ENCODE peak calls at places on chromosomes 5 and 9, in four cellular contexts. One of them, this sample, is unnamed.

GRCh38 chr5:178336889-178337785 is 104.5 kb upstream of the PHYKPL start:
- DNase-seq in MM.1S: no peak
- DNase-seq in mammary epithelial cell: no peak
- DNase-seq in kidney: peak
- DNase-seq in this sample: no peak

GRCh38 chr9:136336156-136336860 is 9.0 kb downstream of the GPSM1 start:
- DNase-seq in MM.1S: no peak
- DNase-seq in mammary epithelial cell: no peak
- DNase-seq in kidney: no peak
- DNase-seq in this sample: peak

GRCh38 chr9:76734716-76735115 is 29.5 kb upstream of the PCA3 start:
- DNase-seq in MM.1S: no peak
- DNase-seq in mammary epithelial cell: no peak
- DNase-seq in kidney: no peak
- DNase-seq in this sample: no peak

GRCh38 chr5:61342066-61342465 is 10.0 kb downstream of the ZSWIM6 start:
- DNase-seq in MM.1S: no peak
- DNase-seq in mammary epithelial cell: peak
- DNase-seq in kidney: no peak
- DNase-seq in this sample: no peak

GRCh38 chr9:18907927-18908625 is 124.9 kb downstream of the SAXO1 start:
- DNase-seq in MM.1S: no peak
- DNase-seq in mammary epithelial cell: no peak
- DNase-seq in kidney: no peak
- DNase-seq in this sample: no peak

GRCh38 chr5:43019615-43020293 is 20.4 kb downstream of the ANXA2R start:
- DNase-seq in MM.1S: peak
- DNase-seq in mammary epithelial cell: no peak
- DNase-seq in kidney: peak
- DNase-seq in this sample: peak

GRCh38 chr5:40273936-40274335 is 405.8 kb upstream of the PTGER4 start:
- DNase-seq in MM.1S: no peak
- DNase-seq in mammary epithelial cell: no peak
- DNase-seq in kidney: no peak
- DNase-seq in this sample: peak

GRCh38 chr9:113888976-113889375 is 12.9 kb downstream of the ZNF618 start:
- DNase-seq in MM.1S: no peak
- DNase-seq in mammary epithelial cell: no peak
- DNase-seq in kidney: no peak
- DNase-seq in this sample: no peak

GRCh38 chr5:38783011-38783551 is 62.7 kb upstream of the OSMR start:
- DNase-seq in MM.1S: no peak
- DNase-seq in mammary epithelial cell: peak
- DNase-seq in kidney: no peak
- DNase-seq in this sample: peak

GRCh38 chr5:130282044-130282443 is 377.8 kb downstream of the CHSY3 start:
- DNase-seq in MM.1S: no peak
- DNase-seq in mammary epithelial cell: peak
- DNase-seq in kidney: no peak
- DNase-seq in this sample: peak

GRCh38 chr5:122120957-122121356 is 8.4 kb upstream of the ZNF474 start:
- DNase-seq in MM.1S: no peak
- DNase-seq in mammary epithelial cell: peak
- DNase-seq in kidney: no peak
- DNase-seq in this sample: peak

GRCh38 chr5:133457439-133457838 is 154.9 kb downstream of the FSTL4 start:
- DNase-seq in MM.1S: no peak
- DNase-seq in mammary epithelial cell: no peak
- DNase-seq in kidney: no peak
- DNase-seq in this sample: no peak

GRCh38 chr9:135508211-135508820 is 7.8 kb downstream of the MRPS2 start:
- DNase-seq in MM.1S: no peak
- DNase-seq in mammary epithelial cell: no peak
- DNase-seq in kidney: no peak
- DNase-seq in this sample: no peak

GRCh38 chr5:171537463-171537862 is 118.0 kb downstream of the FGF18 start:
- DNase-seq in MM.1S: no peak
- DNase-seq in mammary epithelial cell: no peak
- DNase-seq in kidney: no peak
- DNase-seq in this sample: no peak

GRCh38 chr5:68047035-68047434 is 168.5 kb upstream of the PIK3R1 start:
- DNase-seq in MM.1S: no peak
- DNase-seq in mammary epithelial cell: peak
- DNase-seq in kidney: no peak
- DNase-seq in this sample: peak

GRCh38 chr5:757931-758697 is 26.4 kb downstream of the ZDHHC11B start:
- DNase-seq in MM.1S: no peak
- DNase-seq in mammary epithelial cell: no peak
- DNase-seq in kidney: peak
- DNase-seq in this sample: no peak
- H3K27ac ChIP-seq in MM.1S: no peak
- H3K27ac ChIP-seq in mammary epithelial cell: no peak
- H3K27ac ChIP-seq in kidney: no peak
- H3K27ac ChIP-seq in this sample: no peak

GRCh38 chr9:5773324-5773999 is 59.5 kb downstream of the ERMP1 start:
- DNase-seq in MM.1S: no peak
- DNase-seq in mammary epithelial cell: no peak
- DNase-seq in kidney: no peak
- DNase-seq in this sample: no peak
- TF ChIP-seq CTCF in MM.1S: peak
- TF ChIP-seq CTCF in mammary epithelial cell: no peak
- TF ChIP-seq CTCF in kidney: no peak
- TF ChIP-seq CTCF in this sample: peak

DNA sequence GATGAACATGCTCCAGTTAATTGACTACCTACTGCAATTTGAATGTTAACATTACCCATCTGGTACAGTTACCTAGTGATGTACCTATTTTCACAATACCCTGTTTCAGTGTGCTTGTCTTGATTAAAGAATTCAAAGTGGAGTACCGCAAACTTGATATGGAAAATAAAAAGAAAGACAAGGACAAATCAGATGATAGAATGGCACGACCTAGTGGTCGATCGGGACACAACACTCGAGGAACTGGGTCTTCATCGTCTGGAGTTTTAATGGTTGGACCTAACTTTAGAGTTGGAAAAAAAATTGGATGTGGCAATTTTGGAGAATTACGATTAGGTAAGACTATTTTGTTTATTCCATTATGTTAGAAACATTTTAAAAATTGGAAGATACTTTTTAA is 33.5 kb downstream of the CSNK1G3 start:
- DNase-seq in MM.1S: peak
- DNase-seq in mammary epithelial cell: no peak
- DNase-seq in kidney: no peak
- DNase-seq in this sample: no peak
- H3K4me3 ChIP-seq in MM.1S: no peak
- H3K4me3 ChIP-seq in mammary epithelial cell: no peak
- H3K4me3 ChIP-seq in kidney: no peak
- H3K4me3 ChIP-seq in this sample: no peak

DNA sequence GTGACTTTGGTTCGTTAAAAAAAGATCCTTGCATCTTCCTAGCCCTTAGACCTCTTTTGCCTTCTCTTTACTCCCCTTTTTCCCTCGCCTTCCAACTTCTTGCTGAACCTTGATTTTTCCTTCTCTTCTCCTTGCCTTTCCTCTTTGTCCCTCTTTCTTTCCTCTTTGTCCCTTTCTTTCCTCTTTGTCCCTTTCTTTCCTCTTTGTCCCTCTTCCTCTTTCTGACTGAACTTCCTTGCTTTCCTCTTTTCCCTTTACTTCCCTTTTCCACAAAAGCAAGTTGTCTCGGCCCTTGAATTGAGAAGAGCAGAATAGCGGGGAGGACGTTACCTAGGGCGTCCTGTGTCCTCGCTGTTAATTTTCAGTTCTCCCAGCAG is 1.4 kb upstream of the MLLT3 start:
- DNase-seq in MM.1S: no peak
- DNase-seq in mammary epithelial cell: no peak
- DNase-seq in kidney: no peak
- DNase-seq in this sample: no peak
- H3K27ac ChIP-seq in MM.1S: peak
- H3K27ac ChIP-seq in mammary epithelial cell: no peak
- H3K27ac ChIP-seq in kidney: no peak
- H3K27ac ChIP-seq in this sample: no peak

DNA sequence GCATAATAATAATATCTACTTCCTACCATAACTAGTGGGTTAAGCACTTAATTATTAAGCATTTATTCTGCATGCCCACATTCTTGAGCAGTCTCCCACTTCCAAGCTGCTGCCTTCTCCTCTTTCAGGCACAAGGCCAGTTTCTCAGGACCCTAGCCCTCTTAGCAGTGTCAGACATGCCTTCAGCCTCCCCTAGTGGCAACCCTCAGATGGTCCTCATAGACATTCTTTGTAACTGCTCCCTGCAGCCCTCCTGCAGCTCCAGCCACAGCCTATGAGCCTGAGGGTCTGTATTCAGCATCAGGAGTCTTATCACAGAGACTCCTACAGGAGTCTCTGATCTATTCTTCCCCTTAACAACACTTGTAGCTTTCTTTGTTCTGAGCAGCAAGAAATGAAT is 3.8 kb downstream of the IL9 start:
- DNase-seq in MM.1S: no peak
- DNase-seq in mammary epithelial cell: no peak
- DNase-seq in kidney: no peak
- DNase-seq in this sample: no peak
- TF ChIP-seq CTCF in MM.1S: peak
- TF ChIP-seq CTCF in mammary epithelial cell: peak
- TF ChIP-seq CTCF in kidney: peak
- TF ChIP-seq CTCF in this sample: peak